ENCODE peak calls at places on chromosomes 5 and 9, in four cellular contexts. M, E, J and A are unnamed samples.
A peak's percentile ranks its signal among the peaks of the same experiment; 100 is the strongest.

GRCh38 chr5:44828719-44829118 is 20.0 kb downstream of the MRPS30 start:
- DNase-seq in M (no peak), E (no peak), J (no peak), A (no peak)

GRCh38 chr9:136952354-136952855 is 332 bp downstream of the LCN12 start:
- DNase-seq in M (peak; percentile 16), E (peak; percentile 90), J (no peak), A (peak; percentile 3)

GRCh38 chr9:557601-558201 is 283.8 kb upstream of the DMRT1 start:
- DNase-seq in M (no peak), E (no peak), J (no peak), A (no peak)

GRCh38 chr5:146662229-146662628 is 146.2 kb upstream of the GPR151 start:
- DNase-seq in M (no peak), E (no peak), J (peak; percentile 65), A (no peak)

GRCh38 chr9:130290353-130291181 is 25.0 kb downstream of the HMCN2 start:
- DNase-seq in M (no peak), E (peak; percentile 55), J (no peak), A (no peak)

GRCh38 chr5:16957305-16958165 is 21.4 kb upstream of the MYO10 start:
- DNase-seq in M (no peak), E (peak; percentile 95), J (peak; percentile 86), A (no peak)

GRCh38 chr5:38316544-38317224 is 58.3 kb downstream of the EGFLAM start:
- DNase-seq in M (no peak), E (no peak), J (peak; percentile 64), A (no peak)

GRCh38 chr5:155616779-155617392 is 603.3 kb downstream of the KIF4B start:
- DNase-seq in M (peak; percentile 83), E (no peak), J (no peak), A (peak; percentile 74)

GRCh38 chr5:90967443-90967842 is 408.8 kb downstream of the ADGRV1 start:
- DNase-seq in M (no peak), E (no peak), J (peak; percentile 63), A (no peak)

GRCh38 chr9:79693750-79694149 is 122.0 kb downstream of the TLE4 start:
- DNase-seq in M (no peak), E (no peak), J (no peak), A (no peak)

GRCh38 chr5:93582677-93583524 is at the start of gene NR2F1:
- DNase-seq in M (peak; percentile 55), E (peak; percentile 98), J (peak; percentile 100), A (peak; percentile 80)

GRCh38 chr5:137296213-137296702 is 202.9 kb downstream of the SPOCK1 start:
- DNase-seq in M (no peak), E (no peak), J (no peak), A (peak; percentile 58)

GRCh38 chr9:112361602-112362001 is 18.3 kb upstream of the HSDL2 start:
- DNase-seq in M (no peak), E (no peak), J (peak; percentile 66), A (no peak)

GRCh38 chr9:120733190-120733589 is 18.9 kb upstream of the MEGF9 start:
- DNase-seq in M (no peak), E (peak; percentile 91), J (peak; percentile 55), A (no peak)

GRCh38 chr5:176948458-176948857 is 49.3 kb upstream of the HK3 start:
- DNase-seq in M (no peak), E (no peak), J (no peak), A (no peak)

GRCh38 chr9:114017741-114018715 is 60.1 kb downstream of the AMBP start:
- DNase-seq in M (no peak), E (no peak), J (no peak), A (no peak)

GRCh38 chr5:149417714-149418368 is 38.7 kb upstream of the IL17B start:
- DNase-seq in M (no peak), E (no peak), J (no peak), A (no peak)

GRCh38 chr9:136185066-136185465 is 19.9 kb downstream of the LHX3 start:
- DNase-seq in M (peak; percentile 16), E (no peak), J (no peak), A (no peak)

GRCh38 chr5:114898602-114899001 is 271.1 kb downstream of the TRIM36 start:
- DNase-seq in M (no peak), E (no peak), J (no peak), A (no peak)

GRCh38 chr9:20681467-20681866 is 2.6 kb upstream of the FOCAD start:
- DNase-seq in M (no peak), E (no peak), J (no peak), A (no peak)

GRCh38 chr5:90747693-90748092 is 189.1 kb downstream of the ADGRV1 start:
- DNase-seq in M (no peak), E (no peak), J (no peak), A (no peak)

GRCh38 chr5:115209279-115209678 is 39.6 kb upstream of the TRIM36 start:
- DNase-seq in M (no peak), E (no peak), J (peak; percentile 45), A (no peak)

GRCh38 chr9:33304367-33304766 is 14.1 kb downstream of the NFX1 start:
- DNase-seq in M (no peak), E (no peak), J (no peak), A (no peak)

GRCh38 chr5:50653946-50654345 is 12.5 kb upstream of the PARP8 start:
- DNase-seq in M (no peak), E (no peak), J (no peak), A (no peak)

GRCh38 chr9:91795500-91796241 is 154.4 kb downstream of the ROR2 start:
- DNase-seq in M (no peak), E (no peak), J (peak; percentile 26), A (peak; percentile 51)

GRCh38 chr9:3262831-3263544 is 262.8 kb downstream of the RFX3 start:
- DNase-seq in M (no peak), E (no peak), J (no peak), A (peak; percentile 27)

GRCh38 chr9:129356871-129357772 is 179.1 kb upstream of the IER5L start:
- DNase-seq in M (no peak), E (peak; percentile 55), J (no peak), A (no peak)

DNA sequence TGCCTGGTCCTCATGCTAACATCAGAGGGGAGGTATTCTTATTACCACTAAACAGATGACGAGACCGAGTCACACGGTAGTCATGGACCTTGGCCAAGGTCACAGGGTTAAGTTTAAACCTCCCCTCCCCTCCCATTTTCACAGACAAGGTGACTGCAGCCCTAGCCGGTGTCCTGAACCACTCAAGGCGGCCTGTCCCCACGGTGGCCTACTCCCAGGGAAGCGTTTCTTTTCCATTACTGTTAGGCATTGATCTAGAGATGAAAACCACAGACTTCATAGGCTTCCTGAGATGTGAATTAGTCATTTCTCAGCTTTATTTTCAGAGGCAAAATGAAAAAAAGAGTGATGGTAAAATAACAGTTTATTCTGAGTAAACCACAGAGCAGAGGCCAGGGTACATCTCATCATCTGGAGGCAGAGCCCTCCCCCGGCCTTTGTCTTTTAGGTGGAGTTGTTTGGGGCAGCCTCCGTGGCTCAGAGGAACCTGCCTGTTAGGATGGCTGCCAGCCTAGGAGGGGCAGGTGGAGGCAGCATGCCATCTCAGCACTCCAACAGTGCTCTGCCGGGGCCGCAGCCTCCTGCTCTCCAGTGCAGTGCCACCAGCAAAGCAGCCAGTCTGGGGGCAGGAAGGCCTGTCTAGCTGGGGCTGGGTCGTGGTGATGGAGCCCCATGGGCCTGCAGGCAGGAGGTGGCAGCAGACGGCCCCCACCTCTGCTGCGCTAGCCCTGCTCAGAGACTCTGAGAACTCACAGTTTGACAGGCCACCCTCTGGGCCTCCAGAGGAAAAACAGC is 71.2 kb downstream of the RAPGEF1 start:
- DNase-seq in M (peak; percentile 39), E (peak; percentile 97), J (peak; percentile 72), A (no peak)
- TF ChIP-seq CTCF in M (no peak), E (no peak), J (peak; percentile 19), A (no peak)

GRCh38 chr9:118829334-118829733 is 539.9 kb downstream of the BRINP1 start:
- DNase-seq in M (no peak), E (no peak), J (peak; percentile 2), A (no peak)
- TF ChIP-seq CTCF in M (no peak), E (peak; percentile 20), J (no peak), A (peak; percentile 25)

GRCh38 chr5:179344301-179345178 is 721 bp downstream of the ADAMTS2 start:
- DNase-seq in M (peak; percentile 57), E (peak; percentile 93), J (peak; percentile 33), A (peak; percentile 55)

GRCh38 chr5:179342577-179342976 is 2.7 kb downstream of the ADAMTS2 start:
- DNase-seq in M (peak; percentile 59), E (peak; percentile 99), J (peak; percentile 60), A (peak; percentile 50)

GRCh38 chr5:179345179-179345428 is 157 bp downstream of the ADAMTS2 start:
- DNase-seq in M (no peak), E (no peak), J (no peak), A (no peak)

GRCh38 chr5:179343021-179343781 is 2.1 kb downstream of the ADAMTS2 start:
- DNase-seq in M (no peak), E (no peak), J (no peak), A (no peak)

DNA sequence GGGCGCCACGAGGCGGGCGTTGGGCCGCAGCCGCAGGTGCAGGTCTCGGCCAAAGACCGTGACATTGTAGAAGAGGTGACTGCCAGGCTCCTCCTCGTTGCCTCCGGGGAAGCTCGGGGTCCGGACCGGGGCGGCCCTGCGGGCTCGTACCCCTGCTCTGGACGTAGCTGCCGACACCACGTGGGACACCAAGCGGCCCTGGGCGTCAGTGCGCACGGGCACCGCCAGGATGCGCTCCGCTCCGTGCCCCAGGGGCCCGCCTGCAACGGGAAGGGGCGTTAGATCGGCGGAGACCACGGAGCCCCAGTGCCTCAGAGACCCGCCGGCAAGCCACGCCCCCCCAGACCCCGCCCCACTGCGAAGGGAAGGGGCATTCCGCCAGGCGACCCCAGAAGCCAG is 1.4 kb downstream of the ADAMTS2 start:
- DNase-seq in M (peak; percentile 83), E (peak; percentile 98), J (peak; percentile 58), A (peak; percentile 91)
- TF ChIP-seq CTCF in M (peak; percentile 68), E (peak; percentile 45), J (peak; percentile 58), A (peak; percentile 50)

GRCh38 chr5:178836628-178837027 is 23.1 kb upstream of the ZNF354B start:
- DNase-seq in M (no peak), E (no peak), J (no peak), A (no peak)

GRCh38 chr5:178839319-178839704 is 20.4 kb upstream of the ZNF354B start:
- DNase-seq in M (peak; percentile 79), E (peak; percentile 72), J (peak; percentile 35), A (peak; percentile 70)
- TF ChIP-seq CTCF in M (peak; percentile 75), E (peak; percentile 50), J (peak; percentile 67), A (peak; percentile 56)

GRCh38 chr9:124040186-124040920 is 28.8 kb downstream of the LHX2 start:
- DNase-seq in M (no peak), E (peak; percentile 98), J (peak; percentile 36), A (no peak)

GRCh38 chr9:124040935-124041816 is 29.6 kb downstream of the LHX2 start:
- DNase-seq in M (peak; percentile 76), E (peak; percentile 97), J (no peak), A (peak; percentile 79)

GRCh38 chr9:124037790-124038189 is 26.2 kb downstream of the LHX2 start:
- DNase-seq in M (no peak), E (peak; percentile 82), J (peak; percentile 27), A (no peak)

GRCh38 chr9:124038239-124038638 is 26.7 kb downstream of the LHX2 start:
- DNase-seq in M (no peak), E (peak; percentile 82), J (no peak), A (no peak)

GRCh38 chr9:124038790-124039633 is 27.4 kb downstream of the LHX2 start:
- DNase-seq in M (no peak), E (peak; percentile 60), J (no peak), A (no peak)
- TF ChIP-seq CTCF in M (no peak), E (peak; percentile 28), J (peak; percentile 17), A (no peak)